ENCODE peak calls at places on chromosomes 5 and 9, in four cellular contexts. I is K562, K is GM12878, U is HepG2. D is an unnamed sample.

GRCh38 chr5:84080908-84081307 is 303.8 kb downstream of the EDIL3 start:
- DNase-seq in K (no peak), I (no peak), U (no peak), D (no peak)

GRCh38 chr9:137485343-137486140 is 26.4 kb upstream of the NSMF start:
- DNase-seq in I (no peak), K (no peak), U (no peak), D (no peak)

GRCh38 chr5:146291421-146292074 is 47.1 kb upstream of the POU4F3 start:
- DNase-seq in I (peak; percentile 50), U (peak; percentile 64), K (no peak), D (peak; percentile 60)

GRCh38 chr5:116583085-116583766 is 8.6 kb upstream of the SEMA6A start:
- DNase-seq in I (no peak), K (no peak), U (no peak), D (no peak)

GRCh38 chr9:12702160-12702758 is 9.1 kb downstream of the TYRP1 start:
- DNase-seq in U (peak; percentile 3), K (no peak), I (peak; percentile 3), D (peak; percentile 42)

GRCh38 chr5:45262061-45262590 is 434.1 kb downstream of the HCN1 start:
- DNase-seq in K (no peak), I (no peak), U (no peak), D (no peak)

GRCh38 chr5:66863343-66864170 is 267.4 kb downstream of the MAST4 start:
- DNase-seq in K (no peak), I (no peak), U (no peak), D (no peak)

GRCh38 chr9:77521091-77521490 is 127.0 kb downstream of the GNA14 start:
- DNase-seq in I (no peak), K (no peak), U (no peak), D (no peak)

GRCh38 chr9:107768224-107768623 is 278.7 kb upstream of the KLF4 start:
- DNase-seq in I (no peak), K (no peak), U (no peak), D (no peak)

GRCh38 chr5:167552356-167552755 is 739.1 kb upstream of the WWC1 start:
- DNase-seq in K (no peak), U (no peak), I (no peak), D (no peak)

GRCh38 chr9:86452194-86452828 is 98.1 kb upstream of the TUT7 start:
- DNase-seq in K (no peak), U (peak; percentile 6), I (no peak), D (no peak)

GRCh38 chr9:37593877-37594448 is 1.6 kb upstream of the TOMM5 start:
- DNase-seq in U (no peak), I (no peak), K (no peak), D (no peak)

GRCh38 chr5:43017438-43017820 is 22.7 kb downstream of the ANXA2R start:
- DNase-seq in U (peak; percentile 35), K (no peak), I (no peak), D (no peak)

GRCh38 chr5:132674671-132675506 is 1.1 kb downstream of the IL4 start:
- DNase-seq in U (peak; percentile 24), K (peak; percentile 93), I (no peak), D (no peak)

GRCh38 chr9:137297966-137298365 is 4.1 kb downstream of the NRARP start:
- DNase-seq in K (no peak), U (no peak), I (no peak), D (no peak)

GRCh38 chr5:10726179-10726912 is 34.7 kb downstream of the DAP start:
- DNase-seq in U (no peak), I (peak; percentile 41), K (no peak), D (no peak)

GRCh38 chr9:135551031-135551430 is 5.1 kb downstream of the OBP2A start:
- DNase-seq in K (no peak), I (no peak), U (no peak), D (no peak)

GRCh38 chr5:150026682-150027172 is 26.2 kb downstream of the HMGXB3 start:
- DNase-seq in I (peak; percentile 73), U (no peak), K (no peak), D (no peak)

GRCh38 chr5:153358315-153358976 is 132.0 kb upstream of the GRIA1 start:
- DNase-seq in I (no peak), U (no peak), K (peak; percentile 15), D (no peak)

GRCh38 chr5:173420108-173420507 is 91.9 kb upstream of the STC2 start:
- DNase-seq in I (no peak), U (no peak), K (no peak), D (no peak)

GRCh38 chr9:70046274-70047070 is 2.8 kb downstream of the MAMDC2 start:
- DNase-seq in U (no peak), K (no peak), I (no peak), D (no peak)

GRCh38 chr5:129172561-129172960 is 78.0 kb downstream of the ISOC1 start:
- DNase-seq in U (no peak), I (no peak), K (no peak), D (no peak)

GRCh38 chr5:56711191-56711590 is 104.2 kb upstream of the MAP3K1 start:
- DNase-seq in K (no peak), U (no peak), I (no peak), D (no peak)

GRCh38 chr5:93736284-93736683 is 5.1 kb downstream of the POU5F2 start:
- DNase-seq in K (no peak), I (no peak), U (no peak), D (no peak)

GRCh38 chr5:91301459-91301858 is 81.7 kb downstream of the ARRDC3 start:
- DNase-seq in U (no peak), K (no peak), I (no peak), D (no peak)

GRCh38 chr5:137696481-137696880 is 39.4 kb downstream of the KLHL3 start:
- DNase-seq in K (no peak), I (no peak), U (no peak), D (no peak)

GRCh38 chr9:19470567-19470966 is 61.8 kb downstream of the ACER2 start:
- DNase-seq in I (no peak), K (no peak), U (no peak), D (no peak)

GRCh38 chr9:132768932-132769894 is 98.9 kb downstream of the GTF3C4 start:
- DNase-seq in K (peak; percentile 40), U (peak; percentile 58), I (peak; percentile 58), D (peak; percentile 37)

GRCh38 chr5:61966991-61967390 is 339.0 kb upstream of the KIF2A start:
- DNase-seq in U (no peak), I (no peak), K (no peak), D (no peak)

GRCh38 chr5:176725521-176725920 is 78.2 kb downstream of the TSPAN17 start:
- DNase-seq in U (no peak), K (no peak), I (no peak), D (no peak)

GRCh38 chr5:62661126-62661525 is 82.5 kb downstream of the LRRC70 start:
- DNase-seq in I (no peak), U (peak; percentile 47), K (no peak), D (no peak)

GRCh38 chr5:125152036-125152435 is 405.6 kb upstream of the ZNF608 start:
- DNase-seq in K (no peak), U (no peak), I (no peak), D (no peak)

GRCh38 chr5:125148076-125148475 is 401.6 kb upstream of the ZNF608 start:
- DNase-seq in U (no peak), I (no peak), K (no peak), D (no peak)

GRCh38 chr5:125151150-125151932 is 404.9 kb upstream of the ZNF608 start:
- DNase-seq in K (no peak), I (no peak), U (no peak), D (no peak)

GRCh38 chr5:125149503-125149902 is 403.1 kb upstream of the ZNF608 start:
- DNase-seq in K (no peak), U (no peak), I (no peak), D (no peak)

GRCh38 chr5:125148706-125149105 is 402.3 kb upstream of the ZNF608 start:
- DNase-seq in K (no peak), I (no peak), U (no peak), D (no peak)
- TF ChIP-seq TARDBP in K (no peak), I (no peak), U (no peak), D (no peak)

GRCh38 chr9:134532084-134532483 is 109.5 kb upstream of the COL5A1 start:
- DNase-seq in K (no peak), I (no peak), U (no peak), D (no peak)
- TF ChIP-seq BHLHE40 in K (no peak), I (no peak), U (no peak), D (no peak)

DNA sequence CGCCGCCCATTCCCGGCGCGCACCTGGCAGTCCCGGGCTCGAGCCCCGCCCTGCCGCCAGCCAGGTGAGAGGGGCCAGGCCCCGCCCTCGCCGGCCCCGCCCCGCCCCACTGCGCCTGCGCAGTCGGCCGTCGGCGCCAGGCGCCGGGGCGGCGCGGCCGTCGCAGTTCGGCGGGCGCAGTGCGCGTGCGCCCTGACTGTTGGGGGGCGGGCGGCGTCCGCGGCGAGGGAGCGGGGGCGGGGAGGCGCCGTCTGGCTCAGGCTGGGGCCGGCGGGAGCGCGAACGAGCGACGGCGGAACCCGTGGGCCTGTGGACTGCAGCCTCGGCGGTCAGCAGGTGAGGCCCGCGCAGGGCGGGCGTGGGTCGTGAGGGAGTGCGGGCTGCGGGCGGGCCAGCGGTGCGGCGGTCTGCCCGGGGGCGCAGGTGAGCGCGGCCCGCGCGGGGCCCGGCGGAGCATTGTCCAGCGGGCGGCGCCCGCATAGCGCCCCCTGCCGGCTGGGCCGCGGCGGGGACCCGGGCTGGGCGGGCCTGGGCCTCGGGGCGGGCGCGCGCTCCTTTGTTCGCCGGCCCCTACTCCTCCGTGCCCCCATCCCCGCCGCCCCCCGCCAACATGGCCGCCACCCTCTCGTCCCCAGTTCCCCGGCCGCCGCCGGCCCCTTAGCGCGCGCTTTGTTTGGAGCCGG is at the start of gene SPIN1:
- DNase-seq in K (no peak), I (peak; percentile 90), U (peak; percentile 35), D (peak; percentile 93)
- TF ChIP-seq TARDBP in K (no peak), I (no peak), U (no peak), D (no peak)

GRCh38 chr9:14183001-14183400 is 130.9 kb downstream of the NFIB start:
- DNase-seq in I (no peak), U (no peak), K (no peak), D (no peak)

GRCh38 chr9:14179449-14179848 is 134.5 kb downstream of the NFIB start:
- DNase-seq in U (peak; percentile 56), I (no peak), K (no peak), D (no peak)

GRCh38 chr9:14180942-14181270 is 133.0 kb downstream of the NFIB start:
- DNase-seq in U (no peak), I (no peak), K (no peak), D (no peak)

GRCh38 chr9:14175778-14176177 is 138.2 kb downstream of the NFIB start:
- DNase-seq in K (no peak), I (no peak), U (no peak), D (no peak)

GRCh38 chr9:14180077-14180941 is 133.6 kb downstream of the NFIB start:
- DNase-seq in I (no peak), U (no peak), K (no peak), D (no peak)
- TF ChIP-seq BHLHE40 in I (no peak), U (no peak), K (no peak), D (no peak)

GRCh38 chr5:59863777-59864176 is 29.7 kb downstream of the PDE4D start:
- DNase-seq in K (no peak), U (no peak), I (no peak), D (no peak)
- TF ChIP-seq TARDBP in K (no peak), U (no peak), I (no peak), D (no peak)